ENCODE peak calls at places on chromosomes 13 and 19, in five cellular contexts. H, Q, J, Z and X are unnamed samples.
A peak's percentile ranks its signal among the peaks of the same experiment; 100 is the strongest.

GRCh38 chr13:33345842-33346241 is 60.3 kb upstream of the STARD13 start:
- DNase-seq in H (no peak), Q (no peak), J (peak; percentile 19), Z (no peak), X (no peak)

GRCh38 chr13:26914624-26915023 is 154.0 kb upstream of the GPR12 start:
- DNase-seq in H (no peak), Q (peak; percentile 2), J (no peak), Z (no peak), X (no peak)

GRCh38 chr13:91722267-91722884 is 324.0 kb downstream of the GPC5 start:
- DNase-seq in H (no peak), Q (no peak), J (peak; percentile 17), Z (peak; percentile 31), X (no peak)

GRCh38 chr19:41882568-41883462 is at the start of gene ARHGEF1:
- DNase-seq in H (peak; percentile 80), Q (peak; percentile 27), J (no peak), Z (no peak), X (no peak)

GRCh38 chr19:48301886-48302599 is 23.3 kb upstream of the EMP3 start:
- DNase-seq in H (no peak), Q (no peak), J (no peak), Z (no peak), X (no peak)

GRCh38 chr13:113538689-113539058 is 45.9 kb upstream of the TFDP1 start:
- DNase-seq in H (no peak), Q (no peak), J (no peak), Z (no peak), X (no peak)

GRCh38 chr19:16421982-16422381 is 49.8 kb downstream of the EPS15L1 start:
- DNase-seq in H (no peak), Q (no peak), J (no peak), Z (no peak), X (no peak)

GRCh38 chr13:30464496-30465351 is 1.0 kb downstream of the HMGB1 start:
- DNase-seq in H (peak; percentile 86), Q (peak; percentile 87), J (peak; percentile 68), Z (peak; percentile 69), X (peak; percentile 82)

GRCh38 chr19:5931251-5931650 is 17.2 kb downstream of the CAPS start:
- DNase-seq in H (no peak), Q (no peak), J (no peak), Z (no peak), X (no peak)

GRCh38 chr19:47253467-47253881 is 2.9 kb upstream of the CCDC9 start:
- DNase-seq in H (no peak), Q (peak; percentile 87), J (peak; percentile 76), Z (peak; percentile 85), X (no peak)

GRCh38 chr19:58498316-58499020 is 13.3 kb downstream of the SLC27A5 start:
- DNase-seq in H (peak; percentile 50), Q (no peak), J (no peak), Z (no peak), X (no peak)

GRCh38 chr19:39236527-39236926 is 8.3 kb downstream of the IFNL3 start:
- DNase-seq in H (peak; percentile 43), Q (no peak), J (no peak), Z (no peak), X (no peak)

GRCh38 chr19:39765091-39766076 is 13.3 kb upstream of the LEUTX start:
- DNase-seq in H (no peak), Q (peak; percentile 40), J (peak; percentile 56), Z (peak; percentile 61), X (no peak)

GRCh38 chr13:47334173-47334572 is 437.3 kb upstream of the HTR2A start:
- DNase-seq in H (no peak), Q (peak; percentile 96), J (peak; percentile 99), Z (peak; percentile 72), X (no peak)

GRCh38 chr13:66911411-66911939 is 318.7 kb downstream of the PCDH9 start:
- DNase-seq in H (no peak), Q (no peak), J (no peak), Z (no peak), X (no peak)

GRCh38 chr19:12840091-12841079 is 2.1 kb downstream of the MAST1 start:
- DNase-seq in H (peak; percentile 87), Q (peak; percentile 46), J (peak; percentile 74), Z (peak; percentile 83), X (no peak)

GRCh38 chr19:12838893-12839656 is 760 bp downstream of the MAST1 start:
- DNase-seq in H (no peak), Q (no peak), J (no peak), Z (no peak), X (peak; percentile 45)

GRCh38 chr19:12837225-12837624 is 1.1 kb upstream of the MAST1 start:
- DNase-seq in H (no peak), Q (no peak), J (no peak), Z (no peak), X (no peak)

GRCh38 chr19:12836529-12836863 is 1.8 kb upstream of the MAST1 start:
- DNase-seq in H (no peak), Q (no peak), J (no peak), Z (no peak), X (no peak)

DNA sequence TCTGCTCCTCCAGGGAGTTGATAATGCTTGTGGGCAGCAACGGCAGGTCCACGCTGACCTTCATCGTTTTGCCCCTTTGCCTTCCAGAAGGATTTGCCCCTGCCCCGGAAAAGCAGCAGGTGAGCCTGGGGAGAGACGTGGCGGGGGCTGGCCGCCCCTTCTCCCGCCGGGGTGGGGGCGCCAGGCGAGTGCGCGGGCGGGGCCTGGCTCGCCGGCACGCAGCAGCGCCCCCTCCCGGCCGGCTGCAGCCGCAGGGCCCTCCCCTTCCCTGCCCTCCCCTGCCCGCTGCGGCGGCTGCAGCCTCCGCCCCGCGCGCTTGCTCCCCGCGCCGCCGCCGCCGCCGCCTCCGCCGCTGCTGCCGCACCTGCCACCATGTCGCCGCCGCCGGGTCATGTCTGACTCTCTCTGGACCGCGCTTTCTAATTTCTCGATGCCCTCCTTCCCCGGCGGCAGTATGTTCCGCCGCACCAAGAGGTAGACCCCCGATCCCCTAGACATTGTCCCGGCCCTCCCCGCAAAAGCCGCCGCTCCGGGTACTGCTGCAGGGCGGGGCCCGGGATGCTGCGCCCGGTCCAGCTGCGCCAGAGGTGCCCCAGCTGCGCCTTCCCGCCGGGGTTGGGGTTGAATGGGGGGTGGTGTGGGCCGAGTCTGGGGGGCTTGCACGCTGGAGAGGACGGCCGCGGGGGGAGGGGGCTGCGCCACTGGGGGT is at the start of gene MAST1:
- DNase-seq in H (peak; percentile 68), Q (no peak), J (no peak), Z (no peak), X (peak; percentile 82)
- TF ChIP-seq CTCF in H (peak; percentile 46), Q (no peak), J (no peak), Z (no peak), X (no peak)

GRCh38 chr13:51731759-51732158 is 72.2 kb downstream of the DHRS12 start:
- DNase-seq in H (no peak), Q (peak; percentile 86), J (peak; percentile 84), Z (peak; percentile 88), X (no peak)
- TF ChIP-seq CTCF in H (no peak), Q (peak; percentile 80), J (peak; percentile 67), Z (peak; percentile 50), X (peak; percentile 76)

GRCh38 chr19:55097864-55098715 is 19.3 kb downstream of the PPP1R12C start:
- DNase-seq in H (no peak), Q (no peak), J (no peak), Z (no peak), X (no peak)

GRCh38 chr19:55103190-55103589 is 14.2 kb downstream of the PPP1R12C start:
- DNase-seq in H (no peak), Q (no peak), J (no peak), Z (no peak), X (no peak)

GRCh38 chr19:55098716-55099556 is 18.5 kb downstream of the PPP1R12C start:
- DNase-seq in H (no peak), Q (no peak), J (no peak), Z (no peak), X (no peak)

GRCh38 chr19:55101261-55101660 is 16.2 kb downstream of the PPP1R12C start:
- DNase-seq in H (no peak), Q (no peak), J (no peak), Z (no peak), X (no peak)

GRCh38 chr19:55099557-55100506 is 17.6 kb downstream of the PPP1R12C start:
- DNase-seq in H (no peak), Q (no peak), J (no peak), Z (peak; percentile 22), X (no peak)
- TF ChIP-seq CTCF in H (no peak), Q (peak; percentile 10), J (peak; percentile 20), Z (no peak), X (no peak)

GRCh38 chr19:12639901-12640613 is 26.5 kb downstream of the MAN2B1 start:
- DNase-seq in H (peak; percentile 86), Q (peak; percentile 80), J (peak; percentile 81), Z (peak; percentile 85), X (peak; percentile 64)
- TF ChIP-seq CTCF in H (peak; percentile 58), Q (peak; percentile 73), J (peak; percentile 68), Z (peak; percentile 84), X (peak; percentile 75)

GRCh38 chr13:53200498-53201453 is 172.2 kb downstream of the OLFM4 start:
- DNase-seq in H (peak; percentile 71), Q (peak; percentile 7), J (peak; percentile 19), Z (peak; percentile 3), X (no peak)
- TF ChIP-seq CTCF in H (peak; percentile 50), Q (peak; percentile 35), J (peak; percentile 34), Z (peak; percentile 22), X (peak; percentile 62)

GRCh38 chr19:30442715-30443114 is 70.5 kb downstream of the ZNF536 start:
- DNase-seq in H (no peak), Q (no peak), J (no peak), Z (no peak), X (no peak)

GRCh38 chr19:30441011-30441410 is 68.8 kb downstream of the ZNF536 start:
- DNase-seq in H (no peak), Q (peak; percentile 16), J (no peak), Z (no peak), X (no peak)

GRCh38 chr19:30439271-30439750 is 67.1 kb downstream of the ZNF536 start:
- DNase-seq in H (no peak), Q (no peak), J (no peak), Z (no peak), X (no peak)

GRCh38 chr19:30434797-30435594 is 62.8 kb downstream of the ZNF536 start:
- DNase-seq in H (no peak), Q (no peak), J (no peak), Z (no peak), X (no peak)

DNA sequence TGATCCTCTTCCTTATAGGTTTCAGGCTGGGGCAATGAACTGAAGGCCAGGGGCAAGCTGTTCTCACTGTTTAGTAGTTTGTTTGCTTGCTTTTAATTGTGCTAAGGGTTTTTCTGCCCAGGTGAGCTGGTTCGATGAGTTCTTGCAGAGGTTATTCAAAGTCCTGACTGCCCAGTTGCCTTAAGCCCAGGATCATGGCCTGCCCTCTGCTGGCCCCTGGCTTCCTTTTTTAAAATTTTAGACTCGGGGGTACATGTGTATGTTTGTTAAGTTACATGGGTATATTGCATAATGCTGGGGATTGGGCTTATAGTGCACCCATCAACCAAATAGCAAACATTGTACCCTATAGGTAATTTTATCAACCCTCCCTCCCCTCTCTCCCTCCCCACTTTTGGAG is 65.7 kb downstream of the ZNF536 start:
- DNase-seq in H (no peak), Q (no peak), J (no peak), Z (no peak), X (no peak)
- TF ChIP-seq CTCF in H (no peak), Q (peak; percentile 14), J (no peak), Z (no peak), X (no peak)

GRCh38 chr19:50794778-50795664 is 4.8 kb downstream of the ACP4 start:
- DNase-seq in H (peak; percentile 52), Q (no peak), J (peak; percentile 16), Z (no peak), X (no peak)
- TF ChIP-seq CTCF in H (no peak), Q (no peak), J (peak; percentile 12), Z (no peak), X (no peak)